ENCODE peak calls at places on chromosomes 13 and 19, in five cellular contexts. R, V, N, F and Q are unnamed samples.

GRCh38 chr13:106151056-106151699 is 384.3 kb downstream of the EFNB2 start:
- DNase-seq in R (no peak), F (no peak), V (peak; percentile 63), N (no peak), Q (no peak)

GRCh38 chr19:42529248-42529764 is 1.0 kb upstream of the CEACAM1 start:
- DNase-seq in N (peak; percentile 77), V (peak; percentile 48), R (no peak), F (peak; percentile 39), Q (no peak)

GRCh38 chr13:41614671-41615519 is 157.5 kb downstream of the RGCC start:
- DNase-seq in R (no peak), V (no peak), N (no peak), F (no peak), Q (no peak)

GRCh38 chr13:63198076-63198475 is 1782.4 kb upstream of the PCDH20 start:
- DNase-seq in R (peak; percentile 96), F (no peak), V (no peak), N (no peak), Q (peak; percentile 3)

GRCh38 chr19:17209126-17210036 is 5.8 kb upstream of the USE1 start:
- DNase-seq in V (peak; percentile 93), N (no peak), R (no peak), F (peak; percentile 33), Q (no peak)

GRCh38 chr19:14385492-14385891 is 4.2 kb downstream of the ADGRE5 start:
- DNase-seq in N (no peak), F (no peak), R (no peak), V (no peak), Q (no peak)

GRCh38 chr19:19083413-19084178 is 19.8 kb downstream of the SLC25A42 start:
- DNase-seq in V (no peak), R (no peak), F (no peak), N (no peak), Q (no peak)

GRCh38 chr19:47373246-47374240 is 24.4 kb downstream of the DHX34 start:
- DNase-seq in N (no peak), F (no peak), V (no peak), R (no peak), Q (no peak)